ENCODE peak calls at places on chromosomes 3 and 15, in eight cellular contexts. T, K, U, H, V, M, N and Q are unnamed samples. For H3K27me3, the result is how much of the 10 kb centered on the place peaks cover.

GRCh38 chr3:49020335-49021212 is 1.3 kb upstream of the NDUFAF3 start:
- DNase-seq in T (no peak), K (peak), U (peak), H (peak), V (peak), M (no peak), N (no peak), Q (peak)

GRCh38 chr3:16818945-16819344 is 65.8 kb upstream of the PLCL2 start:
- DNase-seq in T (no peak), K (no peak), U (no peak), H (no peak), V (no peak), M (no peak), N (no peak), Q (no peak)

GRCh38 chr15:75156306-75157215 is 45.1 kb upstream of the C15orf39 start:
- DNase-seq in T (no peak), K (no peak), U (no peak), H (no peak), V (no peak), M (no peak), N (no peak), Q (no peak)

GRCh38 chr3:152961323-152961722 is 126.4 kb downstream of the P2RY1 start:
- DNase-seq in T (no peak), K (no peak), U (no peak), H (no peak), V (peak), M (peak), N (no peak), Q (peak)

GRCh38 chr15:27679621-27680521 is 419.2 kb downstream of the OCA2 start:
- DNase-seq in T (no peak), K (no peak), U (no peak), H (no peak), V (peak), M (no peak), N (no peak), Q (no peak)

GRCh38 chr15:101206173-101206572 is 45.7 kb downstream of the CHSY1 start:
- DNase-seq in T (no peak), K (no peak), U (no peak), H (no peak), V (no peak), M (peak), N (peak), Q (no peak)

GRCh38 chr3:127375151-127375937 is 87.5 kb upstream of the PRR20G start:
- DNase-seq in T (no peak), K (no peak), U (no peak), H (peak), V (no peak), M (no peak), N (no peak), Q (no peak)

GRCh38 chr15:45183001-45183400 is 4.8 kb downstream of the SHF start:
- DNase-seq in T (no peak), K (no peak), U (no peak), H (no peak), V (no peak), M (no peak), N (no peak), Q (no peak)

GRCh38 chr15:93205413-93205812 is 116.4 kb upstream of the RGMA start:
- DNase-seq in T (no peak), K (no peak), U (no peak), H (no peak), V (no peak), M (no peak), N (no peak), Q (no peak)

GRCh38 chr3:141246224-141246957 is 14.8 kb downstream of the PXYLP1 start:
- DNase-seq in T (no peak), K (no peak), U (no peak), H (no peak), V (no peak), M (no peak), N (no peak), Q (no peak)

GRCh38 chr3:65978116-65978515 is 60.6 kb downstream of the MAGI1 start:
- DNase-seq in T (no peak), K (no peak), U (no peak), H (no peak), V (no peak), M (no peak), N (no peak), Q (no peak)

GRCh38 chr3:102733811-102734574 is 299.2 kb downstream of the ZPLD1 start:
- DNase-seq in T (peak), K (no peak), U (no peak), H (no peak), V (no peak), M (no peak), N (no peak), Q (no peak)

GRCh38 chr3:45665101-45665572 is 24.1 kb upstream of the SACM1L start:
- DNase-seq in T (no peak), K (no peak), U (no peak), H (no peak), V (peak), M (peak), N (no peak), Q (peak)

GRCh38 chr15:31871159-31871886 is 159.0 kb upstream of the CHRNA7 start:
- DNase-seq in T (no peak), K (no peak), U (no peak), H (no peak), V (no peak), M (no peak), N (no peak), Q (peak)

GRCh38 chr3:34687671-34688070 is 889.2 kb downstream of the PDCD6IP start:
- DNase-seq in T (no peak), K (no peak), U (no peak), H (no peak), V (no peak), M (no peak), N (no peak), Q (no peak)

GRCh38 chr15:26023231-26023630 is 160.1 kb upstream of the ATP10A start:
- DNase-seq in T (no peak), K (no peak), U (no peak), H (no peak), V (no peak), M (no peak), N (no peak), Q (no peak)

GRCh38 chr3:9322780-9323179 is 40.1 kb upstream of the THUMPD3 start:
- DNase-seq in T (no peak), K (no peak), U (no peak), H (no peak), V (no peak), M (no peak), N (no peak), Q (no peak)

GRCh38 chr3:9820944-9821343 is 10.9 kb downstream of the TTLL3 start:
- DNase-seq in T (no peak), K (no peak), U (no peak), H (no peak), V (peak), M (peak), N (no peak), Q (peak)

GRCh38 chr3:190504354-190505125 is 9.3 kb upstream of the IL1RAP start:
- DNase-seq in T (no peak), K (no peak), U (no peak), H (no peak), V (no peak), M (peak), N (no peak), Q (no peak)

GRCh38 chr3:127651516-127652172 is 21.1 kb upstream of the ABTB1 start:
- DNase-seq in T (no peak), K (no peak), U (no peak), H (no peak), V (no peak), M (no peak), N (no peak), Q (no peak)

GRCh38 chr3:57910988-57911387 is 97.2 kb upstream of the FLNB start:
- DNase-seq in T (no peak), K (no peak), U (no peak), H (no peak), V (peak), M (peak), N (no peak), Q (peak)

GRCh38 chr15:25180606-25181289 is 226.0 kb downstream of the SNRPN start:
- DNase-seq in T (no peak), K (peak), U (peak), H (peak), V (no peak), M (no peak), N (peak), Q (peak)

GRCh38 chr3:162139841-162140240 is 643.2 kb downstream of the OTOL1 start:
- DNase-seq in T (no peak), K (no peak), U (no peak), H (no peak), V (no peak), M (no peak), N (no peak), Q (no peak)

GRCh38 chr15:39239562-39239961 is 341.3 kb upstream of the THBS1 start:
- DNase-seq in T (no peak), K (no peak), U (no peak), H (no peak), V (no peak), M (peak), N (no peak), Q (no peak)

GRCh38 chr3:118146658-118147375 is 887.8 kb downstream of the IGSF11 start:
- DNase-seq in T (no peak), K (no peak), U (no peak), H (no peak), V (no peak), M (no peak), N (no peak), Q (peak)

GRCh38 chr3:54866221-54866620 is 61.6 kb downstream of the LRTM1 start:
- DNase-seq in T (no peak), K (no peak), U (no peak), H (no peak), V (peak), M (no peak), N (no peak), Q (no peak)

GRCh38 chr3:32447865-32448400 is 54.7 kb downstream of the CMTM6 start:
- DNase-seq in T (no peak), K (no peak), U (no peak), H (no peak), V (no peak), M (no peak), N (no peak), Q (no peak)

GRCh38 chr15:31079519-31079918 is 22.0 kb downstream of the TRPM1 start:
- DNase-seq in T (no peak), K (no peak), U (no peak), H (no peak), V (no peak), M (peak), N (peak), Q (no peak)

GRCh38 chr3:28912120-28912885 is 368.6 kb upstream of the RBMS3 start:
- DNase-seq in T (no peak), K (no peak), U (no peak), H (no peak), V (no peak), M (peak), N (no peak), Q (no peak)

GRCh38 chr3:177337548-177338331 is 140.5 kb upstream of the TBL1XR1 start:
- DNase-seq in T (no peak), K (no peak), U (no peak), H (no peak), V (no peak), M (peak), N (no peak), Q (no peak)

GRCh38 chr3:123100192-123100776 is 33.5 kb downstream of the PDIA5 start:
- DNase-seq in T (no peak), K (no peak), U (no peak), H (no peak), V (no peak), M (no peak), N (no peak), Q (no peak)

GRCh38 chr3:17076940-17077605 is 192.3 kb downstream of the PLCL2 start:
- DNase-seq in T (no peak), K (no peak), U (no peak), H (no peak), V (no peak), M (no peak), N (no peak), Q (no peak)

GRCh38 chr15:80099246-80099645 is 39.8 kb downstream of the ZFAND6 start:
- DNase-seq in T (no peak), K (no peak), U (no peak), H (no peak), V (no peak), M (no peak), N (no peak), Q (no peak)
- H3K4me3 ChIP-seq in T (no peak), K (no peak), U (no peak), H (no peak), V (no peak), M (no peak), N (no peak), Q (no peak)

GRCh38 chr15:41498657-41499056 is 5.0 kb downstream of the ITPKA start:
- DNase-seq in T (no peak), K (no peak), U (no peak), H (no peak), V (no peak), M (no peak), N (no peak), Q (no peak)
- H3K27me3 ChIP-seq in T (half or more), K (half or more), U (under half), H (half or more), V (under half), M (under half), N (under half), Q (under half)

GRCh38 chr3:99641480-99641879 is 3.1 kb downstream of the COL8A1 start:
- DNase-seq in T (no peak), K (no peak), U (no peak), H (no peak), V (no peak), M (no peak), N (no peak), Q (no peak)

GRCh38 chr3:99638244-99638948 is at the start of gene COL8A1:
- DNase-seq in T (peak), K (peak), U (peak), H (peak), V (no peak), M (peak), N (peak), Q (peak)

GRCh38 chr3:99637381-99638111 is 848 bp upstream of the COL8A1 start:
- DNase-seq in T (peak), K (no peak), U (peak), H (no peak), V (peak), M (peak), N (peak), Q (peak)

GRCh38 chr3:99640214-99640851 is 1.9 kb downstream of the COL8A1 start:
- DNase-seq in T (no peak), K (no peak), U (no peak), H (no peak), V (no peak), M (peak), N (no peak), Q (no peak)

GRCh38 chr3:99639579-99639978 is 1.2 kb downstream of the COL8A1 start:
- DNase-seq in T (no peak), K (no peak), U (no peak), H (no peak), V (no peak), M (peak), N (no peak), Q (no peak)
- H3K27ac ChIP-seq in T (no peak), K (no peak), U (no peak), H (peak), V (peak), M (no peak), N (peak), Q (no peak)

GRCh38 chr3:101312545-101312944 is 7.8 kb downstream of the IMPG2 start:
- DNase-seq in T (no peak), K (no peak), U (no peak), H (no peak), V (no peak), M (no peak), N (no peak), Q (no peak)

GRCh38 chr3:101311676-101312075 is 8.7 kb downstream of the IMPG2 start:
- DNase-seq in T (no peak), K (no peak), U (no peak), H (no peak), V (no peak), M (no peak), N (no peak), Q (no peak)

DNA sequence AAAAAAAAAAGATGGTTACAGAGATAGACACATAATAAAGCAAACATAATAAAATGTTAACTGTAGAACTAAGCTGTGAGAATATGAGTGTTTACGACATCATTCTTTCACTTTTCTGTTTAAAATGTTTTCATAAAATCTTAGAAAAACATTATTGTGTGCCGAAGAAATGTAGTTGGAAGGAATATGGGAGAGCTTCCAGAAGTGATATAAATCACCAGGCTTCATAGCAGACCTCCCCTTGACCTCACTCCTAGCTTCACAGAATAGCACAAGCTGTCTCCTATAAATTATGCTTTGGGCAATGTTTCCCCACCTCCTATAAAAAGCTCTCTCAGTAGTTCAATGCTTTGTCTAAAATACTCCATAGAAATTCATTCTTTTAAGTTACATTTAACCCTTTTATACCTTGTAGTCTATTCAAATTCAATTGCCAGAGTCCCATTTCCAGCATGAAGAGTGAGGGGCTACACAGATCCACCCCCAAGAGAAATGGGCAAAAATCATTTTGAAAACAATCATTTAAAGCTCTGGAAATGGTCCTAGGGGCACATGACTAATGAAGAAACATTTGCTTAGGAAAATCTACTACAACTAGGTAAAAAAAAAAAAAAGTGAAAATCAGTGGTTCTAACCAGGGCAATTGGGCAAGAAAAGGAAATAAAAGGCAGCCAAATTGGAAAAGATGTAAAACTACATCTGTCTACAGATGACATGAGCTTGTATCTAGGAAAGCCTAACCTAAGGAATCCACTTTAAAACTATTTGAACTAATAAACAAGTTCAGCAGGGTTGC is 9.6 kb downstream of the IMPG2 start:
- DNase-seq in T (no peak), K (no peak), U (no peak), H (no peak), V (no peak), M (peak), N (no peak), Q (no peak)
- H3K4me3 ChIP-seq in T (no peak), K (no peak), U (peak), H (no peak), V (no peak), M (no peak), N (no peak), Q (no peak)

GRCh38 chr3:184260571-184261269 is 633 bp downstream of the CAMK2N2 start:
- DNase-seq in T (peak), K (no peak), U (no peak), H (no peak), V (peak), M (no peak), N (no peak), Q (no peak)
- H3K27me3 ChIP-seq in T (under half), K (half or more), U (under half), H (half or more), V (under half), M (under half), N (under half), Q (under half)

GRCh38 chr15:71677766-71678165 is 132.6 kb upstream of the NR2E3 start:
- DNase-seq in T (no peak), K (no peak), U (no peak), H (no peak), V (no peak), M (no peak), N (no peak), Q (peak)

GRCh38 chr15:71678191-71678590 is 132.2 kb upstream of the NR2E3 start:
- DNase-seq in T (no peak), K (no peak), U (no peak), H (no peak), V (no peak), M (no peak), N (no peak), Q (no peak)

GRCh38 chr15:71682051-71682450 is 128.3 kb upstream of the NR2E3 start:
- DNase-seq in T (no peak), K (no peak), U (no peak), H (no peak), V (no peak), M (no peak), N (no peak), Q (no peak)

GRCh38 chr15:71679223-71680078 is 130.9 kb upstream of the NR2E3 start:
- DNase-seq in T (no peak), K (no peak), U (no peak), H (no peak), V (no peak), M (peak), N (no peak), Q (no peak)

GRCh38 chr15:71680079-71680461 is 130.3 kb upstream of the NR2E3 start:
- DNase-seq in T (no peak), K (no peak), U (no peak), H (no peak), V (no peak), M (no peak), N (no peak), Q (no peak)
- H3K27ac ChIP-seq in T (no peak), K (no peak), U (no peak), H (no peak), V (peak), M (no peak), N (peak), Q (no peak)

GRCh38 chr3:47766186-47766585 is 15.5 kb downstream of the SMARCC1 start:
- DNase-seq in T (no peak), K (no peak), U (no peak), H (no peak), V (no peak), M (no peak), N (no peak), Q (no peak)

GRCh38 chr3:47758261-47759025 is 23.2 kb downstream of the SMARCC1 start:
- DNase-seq in T (no peak), K (no peak), U (no peak), H (no peak), V (no peak), M (no peak), N (no peak), Q (no peak)

GRCh38 chr3:47762233-47762632 is 19.5 kb downstream of the SMARCC1 start:
- DNase-seq in T (no peak), K (no peak), U (no peak), H (no peak), V (no peak), M (peak), N (no peak), Q (no peak)

DNA sequence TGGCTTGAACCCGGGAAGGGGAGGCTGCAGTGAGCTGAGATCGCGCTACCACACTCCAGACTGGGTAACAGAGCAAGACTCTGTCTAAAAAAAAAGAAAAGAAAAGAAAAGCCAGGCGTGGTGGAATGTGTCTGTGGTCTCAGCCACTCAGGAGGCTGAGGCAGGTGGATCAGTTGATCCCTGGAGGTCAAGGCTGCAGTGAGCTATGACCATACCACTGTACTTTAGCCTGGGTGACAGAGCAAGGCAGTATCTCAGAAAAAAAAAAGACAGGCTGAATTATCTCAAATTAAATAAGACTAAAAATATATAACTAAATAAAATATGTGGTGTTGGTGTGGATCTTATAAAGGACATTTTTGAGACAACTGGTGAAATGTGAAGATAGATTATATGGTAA is 20.6 kb downstream of the SMARCC1 start:
- DNase-seq in T (no peak), K (no peak), U (no peak), H (no peak), V (no peak), M (no peak), N (no peak), Q (no peak)
- H3K4me3 ChIP-seq in T (no peak), K (no peak), U (no peak), H (no peak), V (no peak), M (no peak), N (no peak), Q (no peak)